ENCODE peak calls at places on chromosomes 1 and 21, in ten cellular contexts. W is GM12891, M is uterus, U is IMR-90, N is GM12892, G is H54, T is upper lobe of left lung, L is body of pancreas, J is prostate gland, R is HCT116. S is an unnamed sample.

GRCh38 chr1:66217021-66217420 is 316.9 kb upstream of the SGIP1 start:
- DNase-seq in W (no peak), M (no peak), U (peak), N (no peak), G (no peak), T (no peak), L (no peak), J (no peak), R (no peak), S (no peak)

GRCh38 chr1:165114022-165114888 is 242.3 kb downstream of the LMX1A start:
- DNase-seq in W (no peak), M (peak), U (peak), N (no peak), G (no peak), T (no peak), L (peak), J (peak), R (peak), S (peak)

GRCh38 chr1:150979007-150979722 is 2.9 kb upstream of the ANXA9 start:
- DNase-seq in W (peak), M (peak), U (peak), N (peak), G (peak), T (peak), L (peak), J (peak), R (peak), S (peak)

GRCh38 chr21:20377250-20377649 is 621.0 kb upstream of the NCAM2 start:
- DNase-seq in W (no peak), M (no peak), U (no peak), N (no peak), G (no peak), T (no peak), L (no peak), J (no peak), R (no peak), S (no peak)

GRCh38 chr1:39877231-39877778 is 6.0 kb downstream of the TRIT1 start:
- DNase-seq in W (no peak), M (no peak), U (no peak), N (no peak), G (no peak), T (no peak), L (no peak), J (peak), R (no peak), S (no peak)

GRCh38 chr1:4960336-4960735 is 305.9 kb downstream of the AJAP1 start:
- DNase-seq in W (no peak), M (no peak), U (no peak), N (no peak), G (no peak), T (no peak), L (no peak), J (no peak), R (no peak), S (no peak)

GRCh38 chr1:19765623-19766022 is 34.1 kb downstream of the TMCO4 start:
- DNase-seq in W (no peak), M (no peak), U (peak), N (no peak), G (peak), T (no peak), L (no peak), J (no peak), R (peak), S (no peak)

GRCh38 chr1:46522184-46522968 is 29.1 kb downstream of the KNCN start:
- DNase-seq in W (no peak), M (no peak), U (peak), N (no peak), G (peak), T (peak), L (peak), J (peak), R (no peak), S (peak)

GRCh38 chr1:51963592-51964308 is 26.8 kb downstream of the RAB3B start:
- DNase-seq in W (no peak), M (no peak), U (no peak), N (no peak), G (no peak), T (no peak), L (no peak), J (no peak), R (no peak), S (no peak)

GRCh38 chr1:213979751-213980605 is 7.8 kb upstream of the PROX1 start:
- DNase-seq in W (no peak), M (no peak), U (no peak), N (no peak), G (no peak), T (no peak), L (no peak), J (no peak), R (no peak), S (no peak)

GRCh38 chr1:46173361-46173856 is 1.5 kb upstream of the TSPAN1 start:
- DNase-seq in W (no peak), M (no peak), U (peak), N (no peak), G (no peak), T (no peak), L (no peak), J (no peak), R (no peak), S (no peak)

GRCh38 chr1:248136811-248137210 is 8.1 kb upstream of the OR2M5 start:
- DNase-seq in W (no peak), M (no peak), U (no peak), N (no peak), G (no peak), T (no peak), L (no peak), J (no peak), R (no peak), S (no peak)

GRCh38 chr1:195745170-195746009 is 862.9 kb downstream of the KCNT2 start:
- DNase-seq in W (no peak), M (no peak), U (peak), N (no peak), G (no peak), T (no peak), L (no peak), J (no peak), R (no peak), S (no peak)

GRCh38 chr1:75133754-75134655 is at the start of gene LHX8:
- DNase-seq in W (no peak), M (no peak), U (no peak), N (no peak), G (no peak), T (no peak), L (no peak), J (no peak), R (no peak), S (no peak)

GRCh38 chr1:39671793-39672550 is at the start of gene NT5C1A:
- DNase-seq in W (peak), M (no peak), U (no peak), N (peak), G (no peak), T (no peak), L (peak), J (no peak), R (no peak), S (no peak)

GRCh38 chr1:187264995-187265602 is 436.4 kb downstream of the PLA2G4A start:
- DNase-seq in W (no peak), M (no peak), U (peak), N (no peak), G (peak), T (no peak), L (peak), J (peak), R (peak), S (peak)

GRCh38 chr1:85465099-85465790 is at the start of gene DDAH1:
- DNase-seq in W (peak), M (peak), U (peak), N (peak), G (peak), T (peak), L (peak), J (peak), R (peak), S (peak)

GRCh38 chr1:154325583-154326545 is 539 bp downstream of the ATP8B2 start:
- DNase-seq in W (no peak), M (peak), U (peak), N (no peak), G (peak), T (peak), L (peak), J (peak), R (peak), S (peak)

GRCh38 chr1:22241250-22241649 is 98.4 kb upstream of the WNT4 start:
- DNase-seq in W (no peak), M (no peak), U (no peak), N (no peak), G (no peak), T (no peak), L (no peak), J (no peak), R (no peak), S (no peak)

GRCh38 chr1:53324728-53325297 is 3.1 kb downstream of the LRP8 start:
- DNase-seq in W (no peak), M (no peak), U (peak), N (no peak), G (no peak), T (no peak), L (no peak), J (no peak), R (no peak), S (peak)

GRCh38 chr1:198493324-198493723 is 47.2 kb downstream of the ATP6V1G3 start:
- DNase-seq in W (no peak), M (no peak), U (no peak), N (no peak), G (no peak), T (no peak), L (no peak), J (no peak), R (no peak), S (no peak)

GRCh38 chr1:53654216-53655210 is 84.5 kb downstream of the GLIS1 start:
- DNase-seq in W (no peak), M (no peak), U (peak), N (no peak), G (no peak), T (no peak), L (no peak), J (no peak), R (no peak), S (no peak)

GRCh38 chr1:173742203-173742886 is 27.6 kb downstream of the KLHL20 start:
- DNase-seq in W (no peak), M (no peak), U (no peak), N (no peak), G (no peak), T (no peak), L (no peak), J (no peak), R (no peak), S (no peak)

GRCh38 chr1:60265560-60266535 is 192.3 kb upstream of the C1orf87 start:
- DNase-seq in W (no peak), M (no peak), U (peak), N (no peak), G (no peak), T (no peak), L (no peak), J (no peak), R (no peak), S (no peak)

GRCh38 chr1:51264470-51264869 is 28.4 kb downstream of the RNF11 start:
- DNase-seq in W (no peak), M (no peak), U (peak), N (no peak), G (peak), T (no peak), L (no peak), J (no peak), R (peak), S (no peak)

GRCh38 chr1:162564762-162565218 is 3.3 kb downstream of the UAP1 start:
- DNase-seq in W (no peak), M (no peak), U (peak), N (no peak), G (no peak), T (no peak), L (no peak), J (no peak), R (no peak), S (peak)

GRCh38 chr1:43565600-43566360 is 35.1 kb downstream of the PTPRF start:
- DNase-seq in W (peak), M (peak), U (peak), N (peak), G (no peak), T (peak), L (peak), J (no peak), R (no peak), S (peak)

GRCh38 chr21:14215971-14216621 is at the start of gene RBM11:
- DNase-seq in W (peak), M (peak), U (peak), N (peak), G (no peak), T (peak), L (peak), J (peak), R (no peak), S (peak)

GRCh38 chr21:45209046-45209445 is 78.6 kb downstream of the POFUT2 start:
- DNase-seq in W (no peak), M (no peak), U (peak), N (no peak), G (peak), T (no peak), L (no peak), J (no peak), R (no peak), S (no peak)

GRCh38 chr1:154983776-154984466 is 777 bp downstream of the FLAD1 start:
- DNase-seq in W (no peak), M (no peak), U (no peak), N (no peak), G (no peak), T (no peak), L (no peak), J (no peak), R (no peak), S (no peak)

GRCh38 chr21:38351961-38352521 is 95.2 kb downstream of the KCNJ15 start:
- DNase-seq in W (no peak), M (no peak), U (peak), N (no peak), G (peak), T (no peak), L (no peak), J (no peak), R (no peak), S (no peak)

DNA sequence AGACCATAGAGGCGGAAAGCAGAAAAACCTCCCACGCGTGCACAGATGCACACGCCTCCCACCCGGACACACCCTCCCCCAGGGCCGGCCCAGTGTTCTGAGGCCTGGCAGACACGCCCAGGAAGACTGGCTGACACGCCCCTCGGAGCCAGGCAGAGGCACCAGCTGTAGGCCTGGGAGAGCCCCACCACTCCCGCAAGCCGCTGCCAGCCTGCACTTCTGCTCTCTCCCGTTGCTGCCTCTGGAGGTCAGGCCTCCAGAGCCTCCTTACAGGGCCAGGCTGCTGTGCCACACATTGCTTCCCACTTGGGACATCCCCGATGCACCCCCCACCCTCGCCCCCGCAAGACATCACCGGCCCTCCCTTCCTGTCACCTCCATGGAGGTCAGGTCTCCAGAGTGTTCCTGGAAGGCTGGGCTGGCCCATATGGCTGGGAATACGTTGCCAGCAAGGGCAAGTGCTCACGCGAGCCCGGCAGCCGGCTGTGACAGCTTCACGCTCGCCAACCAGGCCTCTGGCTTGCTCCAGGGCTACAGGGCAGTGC is 40.4 kb downstream of the CASZ1 start:
- DNase-seq in W (peak), M (peak), U (no peak), N (peak), G (peak), T (peak), L (peak), J (peak), R (no peak), S (peak)
- TF ChIP-seq POLR2A in W (no peak), M (no peak), U (no peak), N (no peak), G (no peak), T (no peak), L (no peak), J (peak), R (no peak), S (no peak)

GRCh38 chr1:174877208-174877673 is 122.5 kb upstream of the CACYBP start:
- DNase-seq in W (no peak), M (no peak), U (no peak), N (no peak), G (no peak), T (no peak), L (peak), J (no peak), R (no peak), S (peak)

GRCh38 chr1:174874337-174875053 is 125.3 kb upstream of the CACYBP start:
- DNase-seq in W (no peak), M (no peak), U (no peak), N (peak), G (no peak), T (peak), L (peak), J (no peak), R (no peak), S (no peak)

GRCh38 chr1:174872615-174873058 is 127.1 kb upstream of the CACYBP start:
- DNase-seq in W (no peak), M (no peak), U (peak), N (no peak), G (no peak), T (no peak), L (no peak), J (no peak), R (no peak), S (peak)

GRCh38 chr1:174871886-174872285 is 127.9 kb upstream of the CACYBP start:
- DNase-seq in W (no peak), M (no peak), U (no peak), N (no peak), G (no peak), T (no peak), L (no peak), J (no peak), R (no peak), S (no peak)

GRCh38 chr1:174875306-174875705 is 124.4 kb upstream of the CACYBP start:
- DNase-seq in W (no peak), M (no peak), U (no peak), N (no peak), G (no peak), T (peak), L (peak), J (peak), R (no peak), S (no peak)
- TF ChIP-seq POLR2A in W (no peak), M (no peak), U (no peak), N (no peak), G (no peak), T (peak), L (peak), J (no peak), R (no peak), S (no peak)

GRCh38 chr1:25875154-25875855 is at the start of gene PAQR7:
- DNase-seq in W (peak), M (peak), U (peak), N (peak), G (no peak), T (peak), L (peak), J (peak), R (no peak), S (no peak)
- TF ChIP-seq POLR2A in W (no peak), M (peak), U (no peak), N (peak), G (peak), T (peak), L (peak), J (peak), R (peak), S (no peak)

DNA sequence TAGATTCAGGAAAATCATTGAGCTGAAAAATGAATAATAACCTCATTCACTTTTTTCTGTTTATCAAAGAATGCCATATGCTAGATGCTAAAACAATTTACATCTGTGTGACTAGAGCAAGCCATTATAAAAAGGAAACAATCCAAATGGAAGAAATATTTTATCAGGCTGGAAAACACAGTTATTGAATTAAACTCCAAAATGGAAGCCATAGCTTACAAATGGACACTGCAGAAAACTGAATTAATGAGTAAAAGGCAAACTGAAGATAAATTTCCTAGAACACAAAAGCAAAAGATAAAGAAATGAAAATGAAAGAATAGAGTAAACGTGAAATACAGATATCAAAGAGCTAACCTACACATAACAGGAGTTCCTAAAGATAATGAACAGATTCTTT is 33.1 kb upstream of the IL10 start:
- DNase-seq in W (no peak), M (no peak), U (no peak), N (no peak), G (no peak), T (no peak), L (no peak), J (no peak), R (no peak), S (no peak)
- TF ChIP-seq POLR2A in W (no peak), M (no peak), U (no peak), N (no peak), G (no peak), T (no peak), L (no peak), J (no peak), R (no peak), S (no peak)

GRCh38 chr1:206469933-206470691 is at the start of gene IKBKE:
- DNase-seq in W (peak), M (no peak), U (peak), N (peak), G (peak), T (peak), L (peak), J (peak), R (peak), S (peak)
- TF ChIP-seq POLR2A in W (no peak), M (no peak), U (no peak), N (peak), G (peak), T (peak), L (peak), J (no peak), R (no peak), S (no peak)

S was measured in erythroblast.